ENCODE peak calls at places on chromosomes 6 and 20, in five cellular contexts. N is psoas muscle, U is endodermal cell, L is heart right ventricle, O is transverse colon. H is an unnamed sample.

GRCh38 chr20:49669601-49670189 is 44.0 kb downstream of the B4GALT5 start:
- DNase-seq in N (no peak), U (no peak), L (no peak), O (no peak), H (no peak)

GRCh38 chr6:74574794-74575193 is 631.1 kb downstream of the COL12A1 start:
- DNase-seq in N (no peak), U (peak; percentile 51), L (no peak), O (no peak), H (no peak)

GRCh38 chr20:44247676-44248419 is 740 bp downstream of the GDAP1L1 start:
- DNase-seq in N (no peak), U (peak; percentile 95), L (peak; percentile 25), O (no peak), H (no peak)

GRCh38 chr6:116105247-116105646 is 4.6 kb downstream of the NT5DC1 start:
- DNase-seq in N (no peak), U (no peak), L (no peak), O (no peak), H (no peak)

GRCh38 chr6:157804448-157805327 is 18.4 kb upstream of the SNX9 start:
- DNase-seq in N (no peak), U (no peak), L (no peak), O (no peak), H (no peak)

GRCh38 chr20:11445891-11446290 is 471.8 kb upstream of the BTBD3 start:
- DNase-seq in N (no peak), U (no peak), L (no peak), O (no peak), H (no peak)

GRCh38 chr20:48217191-48217590 is 431.9 kb upstream of the SULF2 start:
- DNase-seq in N (no peak), U (no peak), L (no peak), O (no peak), H (no peak)

GRCh38 chr6:116244284-116244683 is 9.6 kb downstream of the TSPYL4 start:
- DNase-seq in N (no peak), U (no peak), L (no peak), O (no peak), H (peak; percentile 40)

GRCh38 chr20:24936526-24937407 is 12.3 kb upstream of the CST7 start:
- DNase-seq in N (no peak), U (peak; percentile 14), L (no peak), O (no peak), H (no peak)

GRCh38 chr20:11366660-11367059 is 551.0 kb upstream of the BTBD3 start:
- DNase-seq in N (no peak), U (no peak), L (no peak), O (no peak), H (no peak)

GRCh38 chr6:118586741-118587485 is 38.8 kb downstream of the PLN start:
- DNase-seq in N (no peak), U (no peak), L (no peak), O (no peak), H (no peak)

GRCh38 chr20:50399917-50400704 is 110.1 kb upstream of the PTPN1 start:
- DNase-seq in N (no peak), U (peak; percentile 70), L (no peak), O (no peak), H (peak; percentile 71)

GRCh38 chr6:10613077-10613476 is 81.3 kb downstream of the C6orf52 start:
- DNase-seq in N (no peak), U (no peak), L (no peak), O (no peak), H (no peak)

GRCh38 chr6:119172813-119173212 is 94.3 kb upstream of the FAM184A start:
- DNase-seq in N (no peak), U (no peak), L (no peak), O (no peak), H (no peak)

GRCh38 chr6:108203189-108204119 is 37.6 kb downstream of the NR2E1 start:
- DNase-seq in N (no peak), U (no peak), L (no peak), O (no peak), H (no peak)

GRCh38 chr6:46062312-46062711 is 46.7 kb upstream of the CLIC5 start:
- DNase-seq in N (no peak), U (no peak), L (no peak), O (peak; percentile 52), H (no peak)

GRCh38 chr6:41408576-41408975 is 73.2 kb downstream of the NCR2 start:
- DNase-seq in N (no peak), U (peak; percentile 68), L (no peak), O (no peak), H (no peak)

GRCh38 chr6:41409489-41409888 is 74.1 kb downstream of the NCR2 start:
- DNase-seq in N (no peak), U (no peak), L (no peak), O (no peak), H (no peak)

GRCh38 chr6:41408982-41409381 is 73.6 kb downstream of the NCR2 start:
- DNase-seq in N (no peak), U (peak; percentile 80), L (no peak), O (no peak), H (no peak)

GRCh38 chr6:41413250-41413649 is 77.8 kb downstream of the NCR2 start:
- DNase-seq in N (no peak), U (no peak), L (no peak), O (no peak), H (no peak)

DNA sequence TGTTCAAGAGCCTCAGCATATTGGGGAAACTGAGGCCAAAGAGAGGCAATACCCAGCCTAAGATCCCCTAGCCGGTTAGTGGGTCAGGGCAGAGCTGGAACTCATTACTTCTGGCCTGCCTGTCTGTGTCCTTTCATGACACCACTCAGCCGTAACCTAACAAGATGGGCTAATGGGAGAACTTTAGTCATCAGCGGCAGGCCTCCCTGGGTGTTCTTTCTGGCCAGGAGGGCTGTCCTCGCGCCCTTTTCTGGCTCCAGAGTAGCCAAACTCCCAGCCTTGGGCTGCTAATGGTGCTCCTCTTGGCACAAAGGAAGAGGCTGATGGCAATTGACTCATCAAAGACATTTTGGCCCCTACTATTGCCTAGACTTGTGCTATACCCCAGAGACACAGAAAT is 76.6 kb downstream of the NCR2 start:
- DNase-seq in N (no peak), U (no peak), L (no peak), O (no peak), H (no peak)
- H3K4me1 ChIP-seq in N (no peaks in the 10 kb centered on the region), U (no peaks in the 10 kb centered on the region), L (peaks cover under 1% of the 10 kb centered on the region), O (no peaks in the 10 kb centered on the region), H (peaks cover 8% of the 10 kb centered on the region)

GRCh38 chr6:16706029-16706428 is 55.2 kb downstream of the ATXN1 start:
- DNase-seq in N (no peak), U (no peak), L (no peak), O (no peak), H (no peak)

GRCh38 chr6:16705403-16705993 is 55.8 kb downstream of the ATXN1 start:
- DNase-seq in N (no peak), U (no peak), L (no peak), O (no peak), H (no peak)

GRCh38 chr6:16707101-16707783 is 54.0 kb downstream of the ATXN1 start:
- DNase-seq in N (no peak), U (no peak), L (no peak), O (no peak), H (no peak)

GRCh38 chr6:16700202-16700997 is 60.9 kb downstream of the ATXN1 start:
- DNase-seq in N (no peak), U (peak; percentile 69), L (no peak), O (peak; percentile 28), H (no peak)

GRCh38 chr6:16704706-16705402 is 56.4 kb downstream of the ATXN1 start:
- DNase-seq in N (no peak), U (no peak), L (no peak), O (no peak), H (no peak)
- H3K4me3 ChIP-seq in N (no peak overlapping the region), U (no peak overlapping the region), L (peak overlapping the region; percentile 21), O (no peak overlapping the region), H (peak overlapping the region; percentile 17)

DNA sequence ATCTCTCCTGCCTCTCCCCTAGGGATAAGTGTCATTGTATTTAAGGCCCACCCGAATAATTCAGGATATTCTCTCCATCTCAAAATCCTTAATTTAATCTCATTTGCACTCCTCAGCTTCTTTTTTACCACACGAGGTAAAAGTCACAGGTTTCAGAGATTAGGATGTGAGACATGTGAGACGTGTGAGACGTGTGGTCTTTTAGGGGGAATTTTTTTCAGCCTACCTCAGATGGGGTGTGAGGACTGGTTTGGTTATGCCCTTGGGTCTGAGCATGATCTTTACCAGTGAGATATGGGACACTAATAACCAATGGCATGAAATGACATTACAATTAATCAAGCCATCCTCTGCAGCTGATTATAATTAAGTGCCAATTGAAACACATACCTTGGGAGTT is 324.2 kb downstream of the BMP2 start:
- DNase-seq in N (no peak), U (no peak), L (no peak), O (no peak), H (no peak)
- H3K4me1 ChIP-seq in N (no peaks in the 10 kb centered on the region), U (no peaks in the 10 kb centered on the region), L (no peaks in the 10 kb centered on the region), O (no peaks in the 10 kb centered on the region), H (no peaks in the 10 kb centered on the region)

GRCh38 chr20:38660429-38660828 is 58.8 kb downstream of the ARHGAP40 start:
- DNase-seq in N (no peak), U (no peak), L (no peak), O (no peak), H (no peak)
- H3K4me3 ChIP-seq in N (no peak overlapping the region), U (no peak overlapping the region), L (no peak overlapping the region), O (no peak overlapping the region), H (no peak overlapping the region)

GRCh38 chr20:38601216-38602184 is at the start of gene ARHGAP40:
- DNase-seq in N (no peak), U (peak; percentile 89), L (no peak), O (peak; percentile 11), H (peak; percentile 51)

GRCh38 chr20:38602185-38602581 is 574 bp downstream of the ARHGAP40 start:
- DNase-seq in N (no peak), U (peak; percentile 77), L (no peak), O (no peak), H (no peak)

GRCh38 chr20:38603286-38603685 is 1.7 kb downstream of the ARHGAP40 start:
- DNase-seq in N (no peak), U (no peak), L (no peak), O (no peak), H (no peak)

GRCh38 chr20:38599410-38599882 is 2.2 kb upstream of the ARHGAP40 start:
- DNase-seq in N (peak; percentile 53), U (peak; percentile 82), L (peak; percentile 60), O (no peak), H (peak; percentile 85)

DNA sequence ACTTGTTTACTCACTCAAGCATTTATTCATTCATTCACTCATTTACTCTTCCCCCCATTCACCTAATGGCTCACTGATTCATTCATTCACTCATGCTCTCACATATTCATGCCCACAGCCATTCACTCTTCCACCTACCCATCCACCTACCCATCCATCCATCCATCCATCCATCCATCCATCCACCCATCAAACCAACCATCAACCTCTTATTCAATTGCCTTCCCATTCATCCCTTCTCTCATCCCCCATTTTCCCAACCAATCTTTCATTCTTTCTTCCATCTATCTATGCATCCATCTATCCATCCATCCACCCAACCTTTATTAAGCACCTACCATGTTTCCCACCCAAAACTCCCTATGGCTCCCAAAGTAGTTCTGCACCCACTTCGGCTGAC is 1.6 kb upstream of the ARHGAP40 start:
- DNase-seq in N (no peak), U (no peak), L (no peak), O (no peak), H (no peak)
- H3K4me1 ChIP-seq in N (no peaks in the 10 kb centered on the region), U (peaks cover 4% of the 10 kb centered on the region), L (no peaks in the 10 kb centered on the region), O (no peaks in the 10 kb centered on the region), H (peaks cover 5% of the 10 kb centered on the region)

H was measured in stomach.